ENCODE peak calls at places on chromosomes 4 and X, in seven cellular contexts. B, R, T, Y, A, J and E are unnamed samples.

GRCh38 chr4:144649646-144650045 is 3.7 kb downstream of the HHIP start:
- DNase-seq in A (no peak), B (no peak), J (no peak), T (no peak), R (no peak), Y (no peak), E (no peak)

GRCh38 chr4:20288846-20289512 is 37.3 kb downstream of the SLIT2 start:
- DNase-seq in R (peak), J (no peak), B (no peak), Y (no peak), A (no peak), T (peak), E (peak)

GRCh38 chr4:170979736-170980135 is 833.5 kb upstream of the GALNTL6 start:
- DNase-seq in J (no peak), T (peak), Y (no peak), R (no peak), A (peak), B (no peak), E (no peak)

GRCh38 chrX:153667281-153667831 is 6.3 kb downstream of the PNCK start:
- DNase-seq in B (no peak), Y (no peak), J (no peak), A (no peak), T (no peak), R (no peak), E (no peak)

GRCh38 chrX:135985123-135985973 is at the start of gene SLC9A6:
- DNase-seq in J (peak), Y (peak), B (peak), A (no peak), T (peak), R (peak), E (peak)

GRCh38 chr4:126051709-126052424 is 737.1 kb downstream of the FAT4 start:
- DNase-seq in J (no peak), Y (peak), T (peak), B (no peak), R (peak), A (peak), E (peak)

GRCh38 chr4:14850374-14851097 is 151.7 kb upstream of the CPEB2 start:
- DNase-seq in R (no peak), B (no peak), Y (no peak), J (no peak), A (no peak), T (no peak), E (no peak)

GRCh38 chrX:115576676-115577075 is 15.7 kb downstream of the PLS3 start:
- DNase-seq in Y (no peak), R (no peak), B (no peak), T (no peak), A (no peak), J (no peak), E (no peak)

GRCh38 chr4:156169011-156169410 is 215.3 kb upstream of the CTSO start:
- DNase-seq in J (peak), T (peak), B (no peak), A (peak), Y (peak), R (peak), E (peak)

GRCh38 chr4:122742933-122743829 is 10.7 kb downstream of the BBS12 start:
- DNase-seq in B (no peak), Y (no peak), A (no peak), R (no peak), J (no peak), T (no peak), E (peak)

GRCh38 chr4:150694438-150694837 is 112.5 kb downstream of the MAB21L2 start:
- DNase-seq in Y (no peak), J (no peak), B (no peak), T (no peak), R (no peak), A (no peak), E (no peak)

GRCh38 chr4:77044458-77045124 is 31.2 kb downstream of the CCNI start:
- DNase-seq in Y (peak), A (peak), R (peak), B (no peak), T (peak), J (no peak), E (peak)

GRCh38 chr4:130028552-130028951 is 932.6 kb downstream of the C4orf33 start:
- DNase-seq in T (no peak), J (no peak), R (no peak), Y (peak), A (no peak), B (no peak), E (no peak)

GRCh38 chr4:108168672-108169562 is at the start of gene LEF1:
- DNase-seq in R (peak), B (peak), Y (peak), T (peak), A (peak), J (no peak), E (peak)

GRCh38 chr4:19005211-19005610 is 983.7 kb upstream of the LCORL start:
- DNase-seq in B (no peak), T (no peak), A (peak), J (no peak), R (no peak), Y (peak), E (no peak)

GRCh38 chrX:109372716-109373115 is 109.2 kb downstream of the GUCY2F start:
- DNase-seq in J (no peak), R (no peak), A (no peak), Y (no peak), T (peak), B (no peak), E (no peak)

GRCh38 chrX:132634521-132634920 is 145.7 kb upstream of the MBNL3 start:
- DNase-seq in T (no peak), Y (no peak), J (no peak), R (no peak), A (no peak), B (no peak), E (no peak)

GRCh38 chr4:81632581-81633247 is 161.0 kb upstream of the RASGEF1B start:
- DNase-seq in J (no peak), B (no peak), A (peak), Y (no peak), R (peak), T (peak), E (peak)

GRCh38 chr4:108361886-108362285 is 193.2 kb upstream of the LEF1 start:
- DNase-seq in A (peak), T (no peak), R (no peak), J (no peak), B (no peak), Y (no peak), E (no peak)

GRCh38 chrX:94524867-94525266 is 850.9 kb downstream of the FAM133A start:
- DNase-seq in R (no peak), A (no peak), T (peak), Y (no peak), B (no peak), J (no peak), E (no peak)
- TF ChIP-seq CTCF in R (no peak), A (no peak), T (peak), Y (no peak), B (no peak), J (no peak), E (no peak)

GRCh38 chrX:103687073-103687695 is 685 bp upstream of the MORF4L2 start:
- DNase-seq in R (no peak), B (peak), Y (peak), T (no peak), J (peak), A (peak), E (peak)
- H3K4me3 ChIP-seq in R (peak), B (peak), Y (peak), T (peak), J (peak), A (peak), E (peak)

GRCh38 chr4:57211131-57211530 is 100.9 kb upstream of the IGFBP7 start:
- DNase-seq in B (no peak), T (no peak), J (no peak), R (no peak), A (no peak), Y (no peak), E (no peak)
- TF ChIP-seq CTCF in B (no peak), T (no peak), J (no peak), R (no peak), A (no peak), Y (no peak), E (no peak)

DNA sequence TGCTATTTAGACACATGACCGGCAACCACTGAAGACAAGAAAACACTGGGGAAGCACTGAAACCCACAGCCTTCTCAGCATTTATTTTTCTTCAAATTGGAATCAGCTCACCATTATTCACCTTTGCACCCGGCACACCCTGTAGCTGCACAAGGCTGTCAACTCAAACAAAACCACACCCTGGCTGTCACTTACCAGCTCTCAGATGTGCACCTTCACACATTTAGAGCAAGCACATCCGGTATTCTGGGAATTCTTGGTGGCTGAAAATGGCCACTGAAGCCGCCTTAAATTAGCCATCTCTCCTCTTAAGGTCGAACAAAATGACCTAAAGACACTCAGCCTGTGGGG is 5.9 kb downstream of the ZFYVE28 start:
- DNase-seq in B (no peak), T (no peak), A (no peak), R (no peak), Y (no peak), J (no peak), E (no peak)
- H3K4me3 ChIP-seq in B (peak), T (no peak), A (peak), R (peak), Y (no peak), J (peak), E (peak)

GRCh38 chrX:80430826-80431501 is 10.7 kb downstream of the TENT5D start:
- DNase-seq in R (peak), A (no peak), B (peak), T (no peak), Y (no peak), J (no peak), E (no peak)
- TF ChIP-seq CTCF in R (peak), A (no peak), B (peak), T (peak), Y (no peak), J (no peak), E (no peak)

DNA sequence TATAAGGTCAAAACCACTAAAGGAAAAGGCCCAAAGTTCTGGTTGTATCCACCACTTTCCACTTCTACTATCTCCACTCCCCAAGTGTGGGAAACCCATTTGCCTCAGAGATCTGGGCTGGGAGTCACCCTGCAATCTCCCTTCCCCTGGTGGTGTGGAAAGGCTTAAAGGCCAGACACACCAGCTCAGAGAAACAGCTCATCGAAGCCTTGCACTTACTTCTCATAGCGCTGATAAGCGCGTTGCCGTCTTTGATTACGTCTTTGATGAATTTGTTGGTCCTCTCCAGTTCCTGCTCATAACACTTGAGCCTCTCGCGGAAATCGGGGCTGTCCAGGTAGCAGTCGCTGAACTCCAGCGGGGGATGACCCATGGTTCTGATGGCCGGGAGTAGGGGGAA is 647 bp downstream of the OPHN1 start:
- DNase-seq in J (no peak), Y (peak), B (no peak), T (no peak), R (peak), A (peak), E (peak)
- H3K4me3 ChIP-seq in J (peak), Y (peak), B (peak), T (peak), R (peak), A (peak), E (peak)